ENCODE peak calls at places on chromosomes 11 and 22, in nine cellular contexts. One of them, this sample, is unnamed.

GRCh38 chr11:35006389-35007128 is 90.1 kb downstream of the PDHX start:
- DNase-seq in stimulated activated naive CD4-positive, alpha-beta T cell: no peak
- DNase-seq in OCI-M1: no peak
- DNase-seq in H9: no peak
- DNase-seq in NCI-H1417: no peak
- DNase-seq in tibial artery: no peak
- DNase-seq in activated CD4-positive, alpha-beta T cell treated with anti-CD3 and anti-CD28 coated beads, Interleukin-2, amount 50 U/mL, for 24 hours: peak; percentile 11
- DNase-seq in T-helper 2 cell: peak; percentile 46
- DNase-seq in HT1080: no peak
- DNase-seq in this sample: no peak

GRCh38 chr22:24176630-24177029 is 4.7 kb upstream of the SUSD2 start:
- DNase-seq in H9: no peak
- DNase-seq in tibial artery: peak; percentile 97
- DNase-seq in OCI-M1: no peak
- DNase-seq in stimulated activated naive CD4-positive, alpha-beta T cell: no peak
- DNase-seq in activated CD4-positive, alpha-beta T cell treated with anti-CD3 and anti-CD28 coated beads, Interleukin-2, amount 50 U/mL, for 24 hours: no peak
- DNase-seq in HT1080: no peak
- DNase-seq in T-helper 2 cell: no peak
- DNase-seq in NCI-H1417: no peak
- DNase-seq in this sample: no peak

GRCh38 chr22:47247609-47248240 is 485.3 kb downstream of the TBC1D22A start:
- DNase-seq in HT1080: no peak
- DNase-seq in activated CD4-positive, alpha-beta T cell treated with anti-CD3 and anti-CD28 coated beads, Interleukin-2, amount 50 U/mL, for 24 hours: no peak
- DNase-seq in H9: no peak
- DNase-seq in OCI-M1: no peak
- DNase-seq in T-helper 2 cell: no peak
- DNase-seq in stimulated activated naive CD4-positive, alpha-beta T cell: no peak
- DNase-seq in tibial artery: no peak
- DNase-seq in NCI-H1417: no peak
- DNase-seq in this sample: no peak

GRCh38 chr11:78727816-78728215 is 153.2 kb upstream of the NARS2 start:
- DNase-seq in NCI-H1417: no peak
- DNase-seq in T-helper 2 cell: no peak
- DNase-seq in tibial artery: no peak
- DNase-seq in HT1080: no peak
- DNase-seq in stimulated activated naive CD4-positive, alpha-beta T cell: no peak
- DNase-seq in activated CD4-positive, alpha-beta T cell treated with anti-CD3 and anti-CD28 coated beads, Interleukin-2, amount 50 U/mL, for 24 hours: no peak
- DNase-seq in H9: no peak
- DNase-seq in OCI-M1: peak; percentile 94
- DNase-seq in this sample: no peak

GRCh38 chr22:20491346-20491745 is 4.2 kb downstream of the KLHL22 start:
- DNase-seq in NCI-H1417: no peak
- DNase-seq in T-helper 2 cell: no peak
- DNase-seq in OCI-M1: no peak
- DNase-seq in stimulated activated naive CD4-positive, alpha-beta T cell: no peak
- DNase-seq in H9: no peak
- DNase-seq in tibial artery: no peak
- DNase-seq in HT1080: no peak
- DNase-seq in activated CD4-positive, alpha-beta T cell treated with anti-CD3 and anti-CD28 coated beads, Interleukin-2, amount 50 U/mL, for 24 hours: no peak
- DNase-seq in this sample: no peak

GRCh38 chr22:37607010-37607911 is 1.4 kb upstream of the GGA1 start:
- DNase-seq in stimulated activated naive CD4-positive, alpha-beta T cell: peak; percentile 78
- DNase-seq in T-helper 2 cell: peak; percentile 82
- DNase-seq in OCI-M1: peak; percentile 89
- DNase-seq in H9: peak; percentile 98
- DNase-seq in tibial artery: peak; percentile 85
- DNase-seq in HT1080: peak; percentile 56
- DNase-seq in NCI-H1417: peak; percentile 90
- DNase-seq in activated CD4-positive, alpha-beta T cell treated with anti-CD3 and anti-CD28 coated beads, Interleukin-2, amount 50 U/mL, for 24 hours: peak; percentile 88
- DNase-seq in this sample: peak; percentile 100

GRCh38 chr11:88552377-88553029 is 215.0 kb upstream of the CTSC start:
- DNase-seq in HT1080: peak; percentile 51
- DNase-seq in T-helper 2 cell: no peak
- DNase-seq in tibial artery: no peak
- DNase-seq in NCI-H1417: peak; percentile 47
- DNase-seq in activated CD4-positive, alpha-beta T cell treated with anti-CD3 and anti-CD28 coated beads, Interleukin-2, amount 50 U/mL, for 24 hours: no peak
- DNase-seq in H9: peak; percentile 79
- DNase-seq in stimulated activated naive CD4-positive, alpha-beta T cell: no peak
- DNase-seq in OCI-M1: peak; percentile 89
- DNase-seq in this sample: peak; percentile 56

GRCh38 chr11:2180775-2181370 is 9.3 kb upstream of the TH start:
- DNase-seq in HT1080: no peak
- DNase-seq in tibial artery: no peak
- DNase-seq in activated CD4-positive, alpha-beta T cell treated with anti-CD3 and anti-CD28 coated beads, Interleukin-2, amount 50 U/mL, for 24 hours: no peak
- DNase-seq in T-helper 2 cell: no peak
- DNase-seq in stimulated activated naive CD4-positive, alpha-beta T cell: no peak
- DNase-seq in H9: no peak
- DNase-seq in OCI-M1: no peak
- DNase-seq in NCI-H1417: no peak
- DNase-seq in this sample: peak; percentile 55

GRCh38 chr22:46045459-46046298 is 68.7 kb upstream of the WNT7B start:
- DNase-seq in HT1080: no peak
- DNase-seq in activated CD4-positive, alpha-beta T cell treated with anti-CD3 and anti-CD28 coated beads, Interleukin-2, amount 50 U/mL, for 24 hours: no peak
- DNase-seq in NCI-H1417: no peak
- DNase-seq in stimulated activated naive CD4-positive, alpha-beta T cell: no peak
- DNase-seq in tibial artery: peak; percentile 93
- DNase-seq in OCI-M1: no peak
- DNase-seq in H9: no peak
- DNase-seq in T-helper 2 cell: no peak
- DNase-seq in this sample: no peak

GRCh38 chr11:102724904-102725515 is at the start of gene MMP8:
- DNase-seq in OCI-M1: no peak
- DNase-seq in NCI-H1417: no peak
- DNase-seq in stimulated activated naive CD4-positive, alpha-beta T cell: no peak
- DNase-seq in H9: no peak
- DNase-seq in activated CD4-positive, alpha-beta T cell treated with anti-CD3 and anti-CD28 coated beads, Interleukin-2, amount 50 U/mL, for 24 hours: no peak
- DNase-seq in HT1080: peak; percentile 74
- DNase-seq in tibial artery: no peak
- DNase-seq in T-helper 2 cell: no peak
- DNase-seq in this sample: no peak

GRCh38 chr11:85165819-85166218 is 461.3 kb downstream of the DLG2 start:
- DNase-seq in OCI-M1: peak; percentile 71
- DNase-seq in activated CD4-positive, alpha-beta T cell treated with anti-CD3 and anti-CD28 coated beads, Interleukin-2, amount 50 U/mL, for 24 hours: no peak
- DNase-seq in tibial artery: no peak
- DNase-seq in H9: no peak
- DNase-seq in HT1080: no peak
- DNase-seq in stimulated activated naive CD4-positive, alpha-beta T cell: no peak
- DNase-seq in T-helper 2 cell: no peak
- DNase-seq in NCI-H1417: no peak
- DNase-seq in this sample: no peak

GRCh38 chr11:78801161-78801884 is 226.7 kb upstream of the NARS2 start:
- DNase-seq in H9: no peak
- DNase-seq in T-helper 2 cell: no peak
- DNase-seq in stimulated activated naive CD4-positive, alpha-beta T cell: no peak
- DNase-seq in tibial artery: peak; percentile 83
- DNase-seq in NCI-H1417: no peak
- DNase-seq in HT1080: peak; percentile 90
- DNase-seq in activated CD4-positive, alpha-beta T cell treated with anti-CD3 and anti-CD28 coated beads, Interleukin-2, amount 50 U/mL, for 24 hours: no peak
- DNase-seq in OCI-M1: peak; percentile 64
- DNase-seq in this sample: peak; percentile 63

GRCh38 chr11:113802621-113803020 is 23.0 kb downstream of the CLDN25 start:
- DNase-seq in NCI-H1417: no peak
- DNase-seq in stimulated activated naive CD4-positive, alpha-beta T cell: no peak
- DNase-seq in activated CD4-positive, alpha-beta T cell treated with anti-CD3 and anti-CD28 coated beads, Interleukin-2, amount 50 U/mL, for 24 hours: no peak
- DNase-seq in OCI-M1: no peak
- DNase-seq in T-helper 2 cell: no peak
- DNase-seq in tibial artery: no peak
- DNase-seq in H9: no peak
- DNase-seq in HT1080: no peak
- DNase-seq in this sample: no peak

GRCh38 chr11:60919320-60919719 is 4.9 kb upstream of the TMEM132A start:
- DNase-seq in NCI-H1417: no peak
- DNase-seq in activated CD4-positive, alpha-beta T cell treated with anti-CD3 and anti-CD28 coated beads, Interleukin-2, amount 50 U/mL, for 24 hours: no peak
- DNase-seq in T-helper 2 cell: no peak
- DNase-seq in tibial artery: no peak
- DNase-seq in stimulated activated naive CD4-positive, alpha-beta T cell: no peak
- DNase-seq in HT1080: no peak
- DNase-seq in OCI-M1: no peak
- DNase-seq in H9: no peak
- DNase-seq in this sample: no peak

GRCh38 chr22:33923660-33924246 is 3.5 kb upstream of the LARGE1 start:
- DNase-seq in tibial artery: peak; percentile 65
- DNase-seq in NCI-H1417: peak; percentile 82
- DNase-seq in OCI-M1: peak; percentile 70
- DNase-seq in HT1080: peak; percentile 61
- DNase-seq in T-helper 2 cell: no peak
- DNase-seq in activated CD4-positive, alpha-beta T cell treated with anti-CD3 and anti-CD28 coated beads, Interleukin-2, amount 50 U/mL, for 24 hours: no peak
- DNase-seq in stimulated activated naive CD4-positive, alpha-beta T cell: no peak
- DNase-seq in H9: peak; percentile 69
- DNase-seq in this sample: peak; percentile 55

GRCh38 chr11:79431535-79431934 is 9.3 kb downstream of the TENM4 start:
- DNase-seq in stimulated activated naive CD4-positive, alpha-beta T cell: no peak
- DNase-seq in H9: no peak
- DNase-seq in T-helper 2 cell: no peak
- DNase-seq in OCI-M1: no peak
- DNase-seq in NCI-H1417: no peak
- DNase-seq in tibial artery: no peak
- DNase-seq in activated CD4-positive, alpha-beta T cell treated with anti-CD3 and anti-CD28 coated beads, Interleukin-2, amount 50 U/mL, for 24 hours: no peak
- DNase-seq in HT1080: peak; percentile 98
- DNase-seq in this sample: no peak

GRCh38 chr11:6931146-6931713 is 5.0 kb downstream of the ZNF215 start:
- DNase-seq in stimulated activated naive CD4-positive, alpha-beta T cell: no peak
- DNase-seq in H9: no peak
- DNase-seq in OCI-M1: no peak
- DNase-seq in HT1080: no peak
- DNase-seq in T-helper 2 cell: no peak
- DNase-seq in NCI-H1417: no peak
- DNase-seq in activated CD4-positive, alpha-beta T cell treated with anti-CD3 and anti-CD28 coated beads, Interleukin-2, amount 50 U/mL, for 24 hours: no peak
- DNase-seq in tibial artery: no peak
- DNase-seq in this sample: no peak

GRCh38 chr22:19717691-19718254 is 3.5 kb downstream of the SEPTIN5 start:
- DNase-seq in NCI-H1417: peak; percentile 50
- DNase-seq in tibial artery: peak; percentile 88
- DNase-seq in T-helper 2 cell: peak; percentile 65
- DNase-seq in H9: peak; percentile 65
- DNase-seq in stimulated activated naive CD4-positive, alpha-beta T cell: peak; percentile 55
- DNase-seq in OCI-M1: peak; percentile 89
- DNase-seq in activated CD4-positive, alpha-beta T cell treated with anti-CD3 and anti-CD28 coated beads, Interleukin-2, amount 50 U/mL, for 24 hours: peak; percentile 68
- DNase-seq in HT1080: peak; percentile 61
- DNase-seq in this sample: no peak

GRCh38 chr11:75789521-75789920 is 20.9 kb downstream of the DGAT2 start:
- DNase-seq in T-helper 2 cell: no peak
- DNase-seq in stimulated activated naive CD4-positive, alpha-beta T cell: no peak
- DNase-seq in OCI-M1: no peak
- DNase-seq in NCI-H1417: no peak
- DNase-seq in activated CD4-positive, alpha-beta T cell treated with anti-CD3 and anti-CD28 coated beads, Interleukin-2, amount 50 U/mL, for 24 hours: no peak
- DNase-seq in tibial artery: no peak
- DNase-seq in HT1080: no peak
- DNase-seq in H9: no peak
- DNase-seq in this sample: no peak

GRCh38 chr11:95266751-95267374 is 35.9 kb upstream of the SESN3 start:
- DNase-seq in tibial artery: no peak
- DNase-seq in OCI-M1: no peak
- DNase-seq in H9: no peak
- DNase-seq in HT1080: no peak
- DNase-seq in T-helper 2 cell: no peak
- DNase-seq in stimulated activated naive CD4-positive, alpha-beta T cell: no peak
- DNase-seq in NCI-H1417: no peak
- DNase-seq in activated CD4-positive, alpha-beta T cell treated with anti-CD3 and anti-CD28 coated beads, Interleukin-2, amount 50 U/mL, for 24 hours: no peak
- DNase-seq in this sample: no peak

GRCh38 chr11:2450321-2451041 is 5.7 kb downstream of the KCNQ1 start:
- DNase-seq in NCI-H1417: no peak
- DNase-seq in activated CD4-positive, alpha-beta T cell treated with anti-CD3 and anti-CD28 coated beads, Interleukin-2, amount 50 U/mL, for 24 hours: no peak
- DNase-seq in stimulated activated naive CD4-positive, alpha-beta T cell: no peak
- DNase-seq in H9: no peak
- DNase-seq in tibial artery: no peak
- DNase-seq in HT1080: no peak
- DNase-seq in OCI-M1: peak; percentile 14
- DNase-seq in T-helper 2 cell: no peak
- DNase-seq in this sample: no peak

GRCh38 chr22:27274770-27275449 is 526.6 kb downstream of the MN1 start:
- DNase-seq in T-helper 2 cell: no peak
- DNase-seq in stimulated activated naive CD4-positive, alpha-beta T cell: no peak
- DNase-seq in tibial artery: no peak
- DNase-seq in HT1080: no peak
- DNase-seq in H9: no peak
- DNase-seq in NCI-H1417: no peak
- DNase-seq in activated CD4-positive, alpha-beta T cell treated with anti-CD3 and anti-CD28 coated beads, Interleukin-2, amount 50 U/mL, for 24 hours: no peak
- DNase-seq in OCI-M1: no peak
- DNase-seq in this sample: no peak